ENCODE peak calls at places on chromosomes 4 and X, in seven cellular contexts. E, U, S, M, D, Q and X are unnamed samples.

GRCh38 chr4:55410431-55410830 is 14.7 kb downstream of the TMEM165 start:
- DNase-seq in Q (no peak), E (no peak), U (no peak), D (no peak), S (no peak), M (no peak), X (no peak)

GRCh38 chr4:15771419-15772058 is 6.6 kb upstream of the CD38 start:
- DNase-seq in D (no peak), S (no peak), U (no peak), Q (no peak), M (no peak), E (no peak), X (no peak)

GRCh38 chrX:130079824-130080406 is 30.4 kb downstream of the ELF4 start:
- DNase-seq in S (peak; percentile 40), E (no peak), D (no peak), M (peak; percentile 53), Q (peak; percentile 32), U (peak; percentile 29), X (peak; percentile 46)

GRCh38 chr4:141636771-141637460 is 533 bp downstream of the IL15 start:
- DNase-seq in S (no peak), D (no peak), U (peak; percentile 8), E (peak; percentile 88), Q (peak; percentile 58), M (peak; percentile 37), X (no peak)

GRCh38 chr4:182711211-182711610 is 206.0 kb downstream of the DCTD start:
- DNase-seq in S (no peak), D (no peak), U (no peak), Q (peak; percentile 22), E (no peak), M (no peak), X (no peak)

GRCh38 chr4:46445689-46446339 is 55.9 kb upstream of the GABRA2 start:
- DNase-seq in E (no peak), Q (no peak), S (no peak), D (no peak), M (no peak), U (no peak), X (peak; percentile 21)

GRCh38 chrX:8868906-8869305 is 67.7 kb upstream of the FAM9A start:
- DNase-seq in S (no peak), Q (no peak), E (no peak), D (no peak), M (no peak), U (no peak), X (peak; percentile 61)

GRCh38 chr4:181235361-181235760 is 1007.8 kb upstream of the TENM3 start:
- DNase-seq in E (no peak), Q (no peak), D (no peak), U (no peak), M (no peak), S (no peak), X (no peak)

GRCh38 chr4:170007113-170007512 is 19.1 kb downstream of the MFAP3L start:
- DNase-seq in M (no peak), U (no peak), Q (peak; percentile 55), E (no peak), D (no peak), S (no peak), X (no peak)

GRCh38 chr4:3307486-3307885 is 14.7 kb downstream of the RGS12 start:
- DNase-seq in Q (no peak), E (peak; percentile 65), M (no peak), D (no peak), U (no peak), S (peak; percentile 11), X (no peak)

GRCh38 chr4:122783301-122784215 is 43.1 kb upstream of the FGF2 start:
- DNase-seq in D (peak; percentile 12), U (no peak), Q (peak; percentile 97), E (peak; percentile 75), M (peak; percentile 73), S (no peak), X (peak; percentile 91)

GRCh38 chr4:108774809-108775530 is 12.1 kb upstream of the ETNPPL start:
- DNase-seq in M (peak; percentile 73), S (peak; percentile 39), Q (no peak), U (no peak), E (no peak), D (no peak), X (no peak)

GRCh38 chr4:515251-515650 is 16.2 kb downstream of the PIGG start:
- DNase-seq in D (no peak), M (no peak), E (no peak), U (no peak), S (no peak), Q (no peak), X (no peak)

GRCh38 chr4:141417387-141417786 is 196.7 kb downstream of the ZNF330 start:
- DNase-seq in M (no peak), S (no peak), E (no peak), Q (peak; percentile 67), U (no peak), D (no peak), X (no peak)

GRCh38 chr4:129526812-129527211 is 430.9 kb downstream of the C4orf33 start:
- DNase-seq in U (no peak), E (no peak), S (no peak), M (no peak), D (no peak), Q (no peak), X (peak; percentile 11)

GRCh38 chr4:79987401-79987800 is 85.6 kb downstream of the ANTXR2 start:
- DNase-seq in S (no peak), Q (no peak), D (no peak), U (no peak), E (no peak), M (no peak), X (peak; percentile 20)

GRCh38 chrX:120718969-120719368 is 89.1 kb upstream of the C1GALT1C1 start:
- DNase-seq in U (no peak), E (no peak), Q (no peak), D (no peak), M (no peak), S (no peak), X (no peak)

GRCh38 chr4:68466185-68466584 is 18.9 kb downstream of the TMPRSS11E start:
- DNase-seq in M (no peak), U (no peak), Q (peak; percentile 91), E (no peak), S (no peak), D (no peak), X (peak; percentile 94)

GRCh38 chr4:1754336-1754735 is 33.0 kb downstream of the TACC3 start:
- DNase-seq in M (no peak), S (no peak), D (no peak), Q (no peak), U (no peak), E (no peak), X (no peak)

GRCh38 chr4:32429151-32429550 is 1709.0 kb downstream of the PCDH7 start:
- DNase-seq in S (no peak), U (no peak), E (no peak), Q (peak; percentile 12), M (no peak), D (no peak), X (no peak)

GRCh38 chrX:78945186-78945912 is at the start of gene P2RY10:
- DNase-seq in E (no peak), D (no peak), U (peak; percentile 22), S (no peak), Q (no peak), M (no peak), X (no peak)

GRCh38 chr4:148447672-148448071 is 5.5 kb upstream of the NR3C2 start:
- DNase-seq in S (no peak), U (peak; percentile 16), D (no peak), M (no peak), Q (no peak), E (no peak), X (no peak)

GRCh38 chr4:182144621-182145359 is 98.4 kb upstream of the TENM3 start:
- DNase-seq in E (no peak), M (no peak), U (no peak), Q (no peak), D (no peak), S (no peak), X (no peak)

GRCh38 chr4:62366944-62367343 is 1166.8 kb downstream of the ADGRL3 start:
- DNase-seq in U (no peak), S (no peak), D (no peak), Q (no peak), M (no peak), E (no peak), X (no peak)

GRCh38 chr4:107655289-107655688 is 64.7 kb downstream of the PAPSS1 start:
- DNase-seq in M (no peak), S (no peak), Q (no peak), D (no peak), E (no peak), U (no peak), X (no peak)

GRCh38 chr4:107658400-107659326 is 61.4 kb downstream of the PAPSS1 start:
- DNase-seq in E (no peak), Q (no peak), M (no peak), D (no peak), U (no peak), S (no peak), X (no peak)

GRCh38 chr4:107654694-107655093 is 65.3 kb downstream of the PAPSS1 start:
- DNase-seq in S (no peak), M (no peak), U (no peak), E (no peak), D (no peak), Q (no peak), X (no peak)
- TF ChIP-seq CTCF in S (no peak), M (no peak), U (no peak), E (no peak), D (no peak), Q (peak; percentile 12), X (peak; percentile 22)

GRCh38 chr4:158835456-158836369 is 66.9 kb downstream of the FNIP2 start:
- DNase-seq in D (no peak), U (no peak), Q (no peak), E (no peak), M (no peak), S (no peak), X (no peak)
- H3K27ac ChIP-seq in D (no peak overlapping the region), U (no peak overlapping the region), Q (no peak overlapping the region), E (no peak overlapping the region), M (peak overlapping the region; percentile 4), S (no peak overlapping the region), X (peak overlapping the region; percentile 50)

GRCh38 chr4:57137261-57137660 is 27.1 kb upstream of the IGFBP7 start:
- DNase-seq in S (no peak), M (no peak), E (no peak), D (no peak), U (no peak), Q (peak; percentile 41), X (no peak)

GRCh38 chr4:57136281-57136680 is 26.1 kb upstream of the IGFBP7 start:
- DNase-seq in S (no peak), Q (peak; percentile 78), U (no peak), D (no peak), M (no peak), E (no peak), X (peak; percentile 77)

GRCh38 chr4:57139783-57140182 is 29.6 kb upstream of the IGFBP7 start:
- DNase-seq in E (no peak), S (no peak), Q (no peak), D (no peak), M (no peak), U (no peak), X (no peak)
- TF ChIP-seq CTCF in E (no peak), S (no peak), Q (no peak), D (no peak), M (no peak), U (no peak), X (no peak)

DNA sequence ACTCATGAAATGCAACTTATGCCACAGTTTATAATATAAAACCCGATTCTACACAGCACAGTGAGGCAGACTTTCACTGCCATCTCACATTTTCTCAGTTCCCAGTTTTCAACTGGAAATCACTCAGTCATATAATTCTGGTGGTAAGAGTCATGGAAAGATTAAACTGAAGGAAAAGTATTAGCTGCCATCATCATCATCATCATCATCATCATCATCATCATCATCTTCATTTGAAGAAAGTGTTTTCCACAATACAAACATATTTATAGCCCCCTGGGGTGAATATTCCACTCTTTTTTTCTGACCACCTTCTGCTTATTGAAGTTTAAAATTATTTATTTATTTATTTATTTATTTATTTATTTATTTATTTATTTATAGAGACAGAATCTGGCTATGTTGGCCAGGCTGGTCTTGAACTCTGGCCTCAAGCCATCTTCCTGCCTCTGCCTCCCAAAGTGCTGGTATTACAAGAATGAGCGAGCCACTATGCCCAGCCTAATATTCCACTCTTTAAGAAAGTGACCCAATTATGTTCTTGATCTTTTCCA is 6.0 kb upstream of the UBQLN2 start:
- DNase-seq in Q (no peak), D (no peak), M (no peak), S (no peak), U (no peak), E (no peak), X (no peak)
- H3K27ac ChIP-seq in Q (no peak overlapping the region), D (no peak overlapping the region), M (no peak overlapping the region), S (no peak overlapping the region), U (no peak overlapping the region), E (no peak overlapping the region), X (no peak overlapping the region)